ENCODE peak calls at places on chromosomes 4 and X, in five cellular contexts. P is HepG2, H is HCT116, T is GM12878, F is K562. J is an unnamed sample.

GRCh38 chrX:137695405-137695804 is 129.5 kb downstream of the ZIC3 start:
- ATAC-seq in P (no peak), H (no peak), T (no peak), F (no peak), J (no peak)

GRCh38 chrX:108122748-108123147 is 31.2 kb downstream of the ATG4A start:
- ATAC-seq in P (no peak), H (no peak), T (no peak), F (no peak), J (no peak)

GRCh38 chr4:53682196-53682595 is 90.9 kb upstream of the LNX1 start:
- ATAC-seq in P (no peak), H (no peak), T (no peak), F (no peak), J (no peak)

GRCh38 chrX:39491548-39492297 is 606.0 kb downstream of the BCOR start:
- ATAC-seq in P (no peak), H (no peak), T (peak), F (peak), J (no peak)

GRCh38 chr4:64384237-64385176 is 24.7 kb downstream of the TECRL start:
- ATAC-seq in P (no peak), H (no peak), T (no peak), F (no peak), J (no peak)

GRCh38 chr4:111174331-111174730 is 551.5 kb upstream of the PITX2 start:
- ATAC-seq in P (no peak), H (no peak), T (no peak), F (no peak), J (no peak)

GRCh38 chr4:84750260-84750955 is 167.5 kb downstream of the CDS1 start:
- ATAC-seq in P (peak), H (peak), T (peak), F (peak), J (peak)

GRCh38 chrX:125205918-125206665 is 113.6 kb upstream of the TEX13C start:
- ATAC-seq in P (peak), H (no peak), T (no peak), F (no peak), J (no peak)

GRCh38 chr4:73223258-73223651 is 35.3 kb downstream of the ANKRD17 start:
- ATAC-seq in P (no peak), H (peak), T (no peak), F (peak), J (no peak)

GRCh38 chrX:31266172-31267076 is 194.6 kb upstream of the FTHL17 start:
- ATAC-seq in P (peak), H (no peak), T (peak), F (peak), J (peak)

GRCh38 chr4:128718793-128719192 is 90.7 kb upstream of the JADE1 start:
- ATAC-seq in P (no peak), H (no peak), T (no peak), F (no peak), J (peak)

GRCh38 chr4:148170408-148171385 is 271.5 kb downstream of the NR3C2 start:
- ATAC-seq in P (no peak), H (no peak), T (no peak), F (no peak), J (no peak)

GRCh38 chr4:118718511-118719170 is 33.4 kb downstream of the METTL14 start:
- ATAC-seq in P (no peak), H (no peak), T (no peak), F (no peak), J (no peak)

GRCh38 chrX:12967711-12968465 is 7.0 kb upstream of the TMSB4X start:
- ATAC-seq in P (no peak), H (no peak), T (no peak), F (no peak), J (no peak)

GRCh38 chr4:148510211-148510610 is 68.0 kb upstream of the NR3C2 start:
- ATAC-seq in P (no peak), H (no peak), T (no peak), F (no peak), J (no peak)

GRCh38 chr4:150283689-150284088 is 205.4 kb downstream of the DCLK2 start:
- ATAC-seq in P (no peak), H (no peak), T (no peak), F (no peak), J (no peak)

GRCh38 chr4:99033956-99034355 is 38.4 kb downstream of the METAP1 start:
- ATAC-seq in P (no peak), H (no peak), T (no peak), F (no peak), J (no peak)

GRCh38 chr4:38011484-38012162 is 51.4 kb downstream of the PTTG2 start:
- ATAC-seq in P (no peak), H (no peak), T (no peak), F (no peak), J (no peak)

GRCh38 chr4:101356928-101357327 is 9.6 kb upstream of the PPP3CA start:
- ATAC-seq in P (peak), H (peak), T (no peak), F (no peak), J (no peak)

GRCh38 chrX:98371994-98372393 is 1488.3 kb downstream of the RPA4 start:
- ATAC-seq in P (no peak), H (no peak), T (no peak), F (no peak), J (no peak)

DNA sequence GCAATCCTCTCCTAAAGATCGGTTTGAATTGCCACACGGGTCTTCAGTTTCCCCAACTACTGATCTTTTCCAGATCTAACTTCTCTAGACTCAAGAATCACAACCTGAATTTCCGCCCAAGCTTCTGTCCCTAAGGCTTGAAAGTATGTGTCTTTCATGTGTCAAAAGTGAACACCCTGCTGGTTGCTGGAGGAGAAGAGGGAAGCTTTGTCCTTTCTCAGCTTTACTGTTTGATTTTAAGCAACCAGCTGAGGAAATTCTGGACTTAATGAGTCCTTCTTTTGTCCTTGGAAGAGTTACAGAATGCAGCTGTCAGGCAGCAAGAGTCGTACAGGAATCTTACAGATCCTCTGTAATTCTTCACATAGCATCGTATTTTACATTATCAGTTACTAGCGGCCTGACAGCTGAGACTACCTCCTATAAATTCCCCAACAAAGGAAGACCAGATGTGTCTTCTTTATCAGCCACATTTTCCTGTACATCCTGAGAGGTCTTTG is 93.7 kb downstream of the INPP4B start:
- ATAC-seq in P (no peak), H (no peak), T (no peak), F (no peak), J (no peak)
- TF ChIP-seq POLR2AphosphoS5 in P (no peak), H (no peak), T (no peak), F (no peak), J (no peak)

DNA sequence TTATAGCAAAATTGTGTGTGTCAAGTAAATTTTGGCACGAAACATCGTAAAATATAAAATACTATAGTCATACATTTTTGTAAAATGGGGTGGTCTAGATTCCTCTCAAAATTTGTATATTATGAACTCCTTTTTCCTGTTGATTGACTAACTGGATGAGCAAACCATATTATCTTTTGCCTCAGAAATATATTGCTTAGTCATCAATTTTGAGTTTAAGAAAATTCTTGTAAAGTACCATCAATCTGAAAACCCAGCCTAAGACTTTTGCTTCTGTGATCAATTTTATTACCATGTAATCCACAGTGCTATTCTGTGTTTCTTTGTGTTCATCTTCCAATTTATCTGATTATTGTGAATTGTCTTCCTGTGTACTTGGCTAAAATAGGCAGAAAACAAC is 98.0 kb upstream of the PCDH18 start:
- ATAC-seq in P (no peak), H (no peak), T (no peak), F (no peak), J (no peak)
- TF ChIP-seq POLR2A in P (no peak), H (no peak), T (no peak), F (no peak), J (no peak)

GRCh38 chr4:89121711-89122387 is 10.5 kb downstream of the TIGD2 start:
- ATAC-seq in P (peak), H (peak), T (no peak), F (peak), J (no peak)
- TF ChIP-seq POLR2AphosphoS5 in P (no peak), H (no peak), T (no peak), F (no peak), J (no peak)

DNA sequence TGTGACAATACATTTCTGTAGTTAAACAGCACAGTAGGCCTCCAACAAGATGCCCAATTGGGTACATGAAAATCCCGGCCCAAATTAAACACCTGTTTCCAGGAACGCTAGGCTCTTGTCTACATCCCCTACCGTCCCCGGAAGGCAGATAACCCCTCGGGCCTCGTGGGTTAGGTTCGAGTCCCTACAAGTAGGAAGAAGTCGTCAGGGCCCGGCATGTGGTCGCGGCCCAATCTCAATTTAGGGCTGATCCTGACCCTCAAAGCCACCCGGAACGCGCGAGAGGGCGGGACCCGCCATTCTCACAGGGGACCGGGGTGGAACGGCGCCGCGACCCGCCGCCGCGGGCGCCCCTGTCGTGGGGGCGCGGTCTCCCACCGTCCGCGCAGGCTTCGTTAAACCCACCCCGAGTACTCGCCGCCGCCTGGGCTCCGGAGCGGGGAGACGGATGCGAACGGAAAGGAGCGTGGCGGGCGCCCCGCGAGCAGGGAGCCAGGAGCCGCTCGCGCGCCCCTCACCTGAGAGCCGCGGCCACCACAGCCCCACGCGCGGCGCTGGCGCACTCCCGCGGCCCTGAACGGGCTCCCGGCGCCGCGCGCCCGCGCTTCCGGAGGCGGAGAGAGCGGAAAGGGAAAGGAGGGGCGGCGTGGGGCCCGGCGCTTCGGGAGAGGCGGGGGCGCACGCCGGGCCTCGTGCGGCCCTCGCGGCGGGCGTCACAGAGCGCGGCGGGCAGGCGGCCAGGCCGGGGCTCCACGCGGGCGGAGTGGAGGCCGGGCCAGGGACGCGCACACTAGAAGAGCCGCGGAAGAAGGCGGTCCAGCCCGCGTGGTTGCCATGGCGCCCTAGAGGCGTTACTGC is at the start of gene CFAP97:
- ATAC-seq in P (peak), H (peak), T (peak), F (peak), J (peak)
- TF ChIP-seq POLR2A in P (no peak), H (peak), T (peak), F (peak), J (peak)

GRCh38 chr4:153651041-153651960 is 32.8 kb upstream of the TLR2 start:
- ATAC-seq in P (no peak), H (no peak), T (peak), F (no peak), J (peak)

GRCh38 chr4:153661215-153661822 is 22.8 kb upstream of the TLR2 start:
- ATAC-seq in P (no peak), H (no peak), T (no peak), F (no peak), J (peak)

GRCh38 chr4:153655004-153655541 is 29.0 kb upstream of the TLR2 start:
- ATAC-seq in P (no peak), H (no peak), T (no peak), F (no peak), J (no peak)

GRCh38 chr4:153651961-153652784 is 31.9 kb upstream of the TLR2 start:
- ATAC-seq in P (no peak), H (no peak), T (no peak), F (no peak), J (peak)

GRCh38 chr4:153655928-153656327 is 28.2 kb upstream of the TLR2 start:
- ATAC-seq in P (no peak), H (no peak), T (no peak), F (no peak), J (peak)
- TF ChIP-seq POLR2AphosphoS5 in P (no peak), H (no peak), T (no peak), F (no peak), J (no peak)

J was measured in gastroesophageal sphincter.